ENCODE peak calls at places on chromosome 14, in six cellular contexts. C is transverse colon, Y is GM12892, V is GM12878, N is uterus, L is suprapubic skin. P is an unnamed sample.
A peak's percentile ranks its signal among the peaks of the same experiment; 100 is the strongest.

GRCh38 chr14:65128096-65128495 is 25.8 kb upstream of the MAX start:
- DNase-seq in C (no peak), Y (no peak), V (no peak), N (no peak), L (no peak), P (no peak)

GRCh38 chr14:36465178-36465577 is 54.9 kb downstream of the NKX2-1 start:
- DNase-seq in C (no peak), Y (no peak), V (no peak), N (no peak), L (no peak), P (no peak)

GRCh38 chr14:95786566-95786965 is 72.6 kb upstream of the TCL1A start:
- DNase-seq in C (no peak), Y (no peak), V (no peak), N (no peak), L (no peak), P (no peak)

GRCh38 chr14:101947577-101947903 is 16.8 kb upstream of the DYNC1H1 start:
- DNase-seq in C (no peak), Y (no peak), V (no peak), N (no peak), L (no peak), P (no peak)

GRCh38 chr14:102316048-102316745 is 3.3 kb upstream of the ZNF839 start:
- DNase-seq in C (peak; percentile 39), Y (no peak), V (no peak), N (peak; percentile 39), L (no peak), P (no peak)

GRCh38 chr14:80390911-80391310 is 179.6 kb upstream of the DIO2 start:
- DNase-seq in C (no peak), Y (no peak), V (no peak), N (no peak), L (no peak), P (peak; percentile 19)

GRCh38 chr14:75295061-75295461 is 16.4 kb downstream of the FOS start:
- DNase-seq in C (peak; percentile 83), Y (peak; percentile 27), V (no peak), N (peak; percentile 65), L (peak; percentile 90), P (no peak)

GRCh38 chr14:59964251-59965007 is 44.5 kb downstream of the LRRC9 start:
- DNase-seq in C (no peak), Y (no peak), V (no peak), N (no peak), L (no peak), P (no peak)

GRCh38 chr14:99708449-99708848 is 24.4 kb downstream of the CYP46A1 start:
- DNase-seq in C (no peak), Y (no peak), V (no peak), N (no peak), L (no peak), P (no peak)

GRCh38 chr14:99338313-99338712 is 66.3 kb upstream of the BCL11B start:
- DNase-seq in C (no peak), Y (no peak), V (no peak), N (no peak), L (no peak), P (no peak)

GRCh38 chr14:102408729-102409128 is 46.0 kb downstream of the TECPR2 start:
- DNase-seq in C (no peak), Y (no peak), V (no peak), N (no peak), L (no peak), P (no peak)

GRCh38 chr14:87785868-87786267 is 207.1 kb downstream of the GALC start:
- DNase-seq in C (no peak), Y (no peak), V (no peak), N (no peak), L (no peak), P (no peak)

GRCh38 chr14:92998957-92999356 is 76.0 kb downstream of the CHGA start:
- DNase-seq in C (no peak), Y (no peak), V (no peak), N (peak; percentile 64), L (no peak), P (no peak)

GRCh38 chr14:99042376-99043257 is 229.4 kb downstream of the BCL11B start:
- DNase-seq in C (no peak), Y (no peak), V (no peak), N (no peak), L (no peak), P (no peak)

GRCh38 chr14:69059658-69060648 is 80.9 kb upstream of the ACTN1 start:
- DNase-seq in C (peak; percentile 40), Y (no peak), V (no peak), N (peak; percentile 50), L (no peak), P (peak; percentile 55)

GRCh38 chr14:39432179-39432618 is at the start of gene FBXO33:
- DNase-seq in C (peak; percentile 98), Y (peak; percentile 84), V (peak; percentile 87), N (peak; percentile 97), L (peak; percentile 98), P (peak; percentile 76)

GRCh38 chr14:92951912-92952471 is 29.0 kb downstream of the CHGA start:
- DNase-seq in C (peak; percentile 84), Y (peak; percentile 94), V (peak; percentile 37), N (peak; percentile 78), L (no peak), P (peak; percentile 91)

GRCh38 chr14:99687284-99688209 is 3.4 kb downstream of the CYP46A1 start:
- DNase-seq in C (no peak), Y (no peak), V (no peak), N (peak; percentile 12), L (no peak), P (no peak)

GRCh38 chr14:96203635-96204034 is 1.0 kb upstream of the BDKRB2 start:
- DNase-seq in C (no peak), Y (no peak), V (no peak), N (no peak), L (no peak), P (peak; percentile 22)

GRCh38 chr14:72924332-72924731 is 1.9 kb upstream of the DCAF4 start:
- DNase-seq in C (no peak), Y (no peak), V (no peak), N (no peak), L (no peak), P (no peak)

GRCh38 chr14:61511558-61511924 is 183.8 kb upstream of the HIF1A start:
- DNase-seq in C (no peak), Y (no peak), V (no peak), N (no peak), L (no peak), P (no peak)

GRCh38 chr14:22602011-22602410 is 3.9 kb downstream of the ABHD4 start:
- DNase-seq in C (no peak), Y (no peak), V (no peak), N (no peak), L (no peak), P (no peak)

GRCh38 chr14:45891417-45892080 is 638.5 kb upstream of the MIS18BP1 start:
- DNase-seq in C (peak; percentile 73), Y (no peak), V (no peak), N (peak; percentile 16), L (no peak), P (no peak)

GRCh38 chr14:36315159-36315853 is 5.1 kb downstream of the MBIP start:
- DNase-seq in C (no peak), Y (no peak), V (peak; percentile 7), N (no peak), L (no peak), P (no peak)

DNA sequence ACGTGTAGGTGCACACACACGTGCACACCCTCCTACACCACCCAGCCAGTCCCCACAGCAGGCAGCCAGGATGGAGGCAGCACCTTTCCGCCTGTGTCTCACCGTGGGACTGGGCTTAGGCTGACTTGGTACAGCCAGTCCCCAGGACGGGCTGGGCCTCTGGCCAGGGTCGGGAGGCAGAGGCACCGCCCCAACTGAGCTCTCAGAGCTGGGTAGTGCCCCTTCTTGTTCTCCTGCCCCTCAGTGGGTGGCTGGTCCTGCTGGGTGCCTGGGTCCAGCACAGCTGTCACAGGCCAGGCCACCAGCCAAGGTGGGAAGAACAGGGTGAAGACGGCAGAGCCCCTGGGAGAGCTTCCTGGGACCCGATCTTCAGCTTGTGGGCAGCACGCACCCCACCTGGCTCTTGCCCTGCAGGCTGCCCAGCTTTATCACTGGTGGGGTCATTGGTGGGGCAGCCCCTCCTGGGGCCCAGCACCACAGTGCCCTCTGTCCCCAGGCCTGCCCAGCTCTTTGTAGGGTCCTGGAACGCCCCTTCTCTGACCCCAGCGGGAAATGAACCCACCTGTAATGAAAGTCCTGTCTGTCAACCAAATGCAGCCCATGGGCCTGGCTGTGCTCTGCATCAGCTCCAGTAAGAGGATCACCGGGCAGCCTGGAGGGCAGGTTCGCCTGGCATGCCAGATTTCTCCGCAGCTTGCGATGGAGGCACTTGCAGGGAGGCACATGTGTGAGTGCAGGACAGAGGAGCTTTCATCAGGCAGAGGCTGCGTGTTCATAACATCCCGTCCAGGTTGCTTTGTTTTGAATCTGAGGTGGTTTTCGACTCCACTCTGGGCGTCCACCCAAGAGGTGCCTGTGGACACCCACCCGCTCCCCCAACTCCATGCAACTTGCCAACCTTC is 14.7 kb downstream of the CDCA4 start:
- DNase-seq in C (no peak), Y (no peak), V (no peak), N (no peak), L (no peak), P (no peak)
- TF ChIP-seq POLR2A in C (no peak), Y (peak; percentile 38), V (peak; percentile 76), N (no peak), L (no peak), P (no peak)

GRCh38 chr14:81400202-81400678 is at the start of gene STON2:
- DNase-seq in C (peak; percentile 69), Y (no peak), V (no peak), N (no peak), L (peak; percentile 76), P (peak; percentile 4)
- TF ChIP-seq POLR2A in C (no peak), Y (no peak), V (no peak), N (no peak), L (no peak), P (no peak)

GRCh38 chr14:89956294-89957009 is 725 bp downstream of the TDP1 start:
- DNase-seq in C (peak; percentile 76), Y (peak; percentile 40), V (peak; percentile 48), N (peak; percentile 44), L (peak; percentile 83), P (peak; percentile 53)
- TF ChIP-seq POLR2A in C (no peak), Y (peak; percentile 59), V (no peak), N (no peak), L (no peak), P (peak; percentile 65)

DNA sequence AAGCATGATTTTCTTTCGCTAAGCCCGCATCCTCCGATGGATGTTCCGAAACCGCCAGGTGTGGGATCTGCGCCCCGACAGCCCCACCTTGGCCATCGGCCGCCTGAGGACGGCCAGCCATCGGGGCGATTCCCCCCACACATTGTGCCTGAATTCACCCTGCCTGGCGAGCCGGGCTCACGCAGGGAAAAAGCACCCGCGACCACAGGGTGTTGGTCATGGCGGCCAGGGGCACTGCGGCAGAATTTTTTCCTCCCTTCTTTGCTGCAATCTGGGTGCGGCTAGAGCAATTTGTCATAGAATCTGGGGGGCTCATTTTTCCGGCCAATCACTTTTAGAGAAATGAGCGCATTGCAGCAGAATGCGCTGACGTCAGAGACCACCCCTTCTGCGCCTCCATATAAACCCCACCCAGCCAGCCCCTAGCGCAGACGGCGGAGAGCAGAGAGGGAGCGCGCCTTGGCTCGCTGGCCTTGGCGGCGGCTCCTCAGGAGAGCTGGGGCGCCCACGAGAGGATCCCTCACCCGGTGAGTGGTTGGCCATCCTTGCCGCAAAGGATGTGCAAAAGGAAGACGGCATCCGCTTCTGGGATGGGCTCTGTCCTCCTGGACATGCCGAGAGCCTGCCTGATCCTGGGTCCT is at the start of gene MEG3:
- DNase-seq in C (peak; percentile 22), Y (no peak), V (no peak), N (peak; percentile 76), L (no peak), P (no peak)
- TF ChIP-seq POLR2A in C (peak; percentile 81), Y (no peak), V (no peak), N (peak; percentile 88), L (peak; percentile 95), P (no peak)